ENCODE peak calls at places on chromosomes 2 and 18, in five cellular contexts. K is tibial nerve, R is GM23248, N is cardiac muscle cell, E is hepatocyte. M is an unnamed sample. For H3K36me3 and H3K9me3, the result is how much of the 10 kb centered on the place peaks cover.

GRCh38 chr2:195590866-195591215 is 66.2 kb upstream of the SLC39A10 start:
- DNase-seq in E (peak), N (no peak), R (peak), K (peak), M (no peak)

GRCh38 chr2:106596844-106597243 is 109.7 kb downstream of the CD8B2 start:
- DNase-seq in K (no peak), N (no peak), R (peak), E (no peak), M (no peak)

GRCh38 chr2:195613922-195614321 is 43.1 kb upstream of the SLC39A10 start:
- DNase-seq in E (peak), N (no peak), R (peak), K (no peak), M (no peak)

GRCh38 chr2:199861116-199861774 is 10.3 kb upstream of the FTCDNL1 start:
- DNase-seq in N (no peak), R (peak), K (no peak), E (peak), M (no peak)

GRCh38 chr2:237487496-237487895 is 445 bp downstream of the MLPH start:
- DNase-seq in N (no peak), R (no peak), K (no peak), E (no peak), M (no peak)

GRCh38 chr2:16526193-16526592 is 139.4 kb downstream of the CYRIA start:
- DNase-seq in K (no peak), N (no peak), E (no peak), R (no peak), M (no peak)

GRCh38 chr2:132463719-132464118 is 47.1 kb downstream of the GPR39 start:
- DNase-seq in K (no peak), R (no peak), N (no peak), E (no peak), M (no peak)

GRCh38 chr18:49548266-49548665 is 13.6 kb upstream of the LIPG start:
- DNase-seq in K (no peak), E (peak), N (no peak), R (peak), M (no peak)

GRCh38 chr2:159402790-159403189 is 116.3 kb upstream of the WDSUB1 start:
- DNase-seq in N (no peak), E (no peak), R (no peak), K (no peak), M (no peak)

GRCh38 chr2:231201475-231201814 is 3.0 kb downstream of the ARMC9 start:
- DNase-seq in E (no peak), N (no peak), K (no peak), R (no peak), M (no peak)

GRCh38 chr2:27897755-27898154 is 7.2 kb downstream of the BABAM2 start:
- DNase-seq in N (no peak), E (no peak), R (no peak), K (no peak), M (no peak)

GRCh38 chr2:100321181-100321880 is 970 bp downstream of the LONRF2 start:
- DNase-seq in N (peak), E (peak), K (no peak), R (peak), M (no peak)

GRCh38 chr2:133362061-133362476 is 206.2 kb downstream of the NCKAP5 start:
- DNase-seq in R (peak), N (no peak), K (no peak), E (peak), M (no peak)

GRCh38 chr2:112488201-112488600 is 6.2 kb downstream of the TTL start:
- DNase-seq in E (no peak), R (no peak), K (no peak), N (no peak), M (no peak)

GRCh38 chr2:148907085-148907785 is 32.2 kb downstream of the KIF5C start:
- DNase-seq in K (no peak), E (no peak), N (no peak), R (no peak), M (no peak)

GRCh38 chr2:174974131-174974530 is 31.1 kb downstream of the CHN1 start:
- DNase-seq in R (no peak), K (no peak), N (no peak), E (no peak), M (no peak)

GRCh38 chr2:121376851-121377250 is 91.8 kb upstream of the TFCP2L1 start:
- DNase-seq in R (peak), N (no peak), E (no peak), K (no peak), M (no peak)
- H3K36me3 ChIP-seq in R (under half), N (under half), E (under half), K (under half), M (under half)

DNA sequence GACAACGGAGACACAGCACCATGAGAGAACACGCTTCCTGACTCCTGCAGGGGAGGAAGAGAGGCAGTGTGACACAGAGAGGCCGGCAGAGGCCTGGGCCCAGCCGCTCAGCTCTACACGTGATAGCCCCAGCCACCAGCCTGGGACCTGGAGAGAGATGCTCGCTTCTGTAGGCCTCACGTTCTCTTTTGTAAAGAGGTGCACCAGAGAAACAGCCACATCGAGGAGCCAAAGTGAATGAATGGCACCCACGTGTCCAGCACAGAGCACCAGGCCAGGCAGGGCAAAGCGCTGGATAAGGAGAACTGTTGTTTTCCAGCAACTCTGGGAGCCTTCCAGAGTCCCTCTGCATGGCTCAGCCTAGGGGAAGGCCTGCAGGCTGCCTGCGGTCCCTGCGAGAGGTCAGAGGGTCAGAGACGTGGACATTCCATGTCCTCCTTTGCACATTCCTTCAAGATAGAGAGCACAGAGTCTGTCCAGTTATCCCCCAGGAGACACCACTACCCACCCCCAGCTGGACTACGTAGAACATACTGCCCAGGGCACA is 14.2 kb downstream of the LIMS2 start:
- DNase-seq in R (peak), E (no peak), N (peak), K (no peak), M (no peak)
- H3K4me3 ChIP-seq in R (no peak), E (no peak), N (no peak), K (peak), M (no peak)

DNA sequence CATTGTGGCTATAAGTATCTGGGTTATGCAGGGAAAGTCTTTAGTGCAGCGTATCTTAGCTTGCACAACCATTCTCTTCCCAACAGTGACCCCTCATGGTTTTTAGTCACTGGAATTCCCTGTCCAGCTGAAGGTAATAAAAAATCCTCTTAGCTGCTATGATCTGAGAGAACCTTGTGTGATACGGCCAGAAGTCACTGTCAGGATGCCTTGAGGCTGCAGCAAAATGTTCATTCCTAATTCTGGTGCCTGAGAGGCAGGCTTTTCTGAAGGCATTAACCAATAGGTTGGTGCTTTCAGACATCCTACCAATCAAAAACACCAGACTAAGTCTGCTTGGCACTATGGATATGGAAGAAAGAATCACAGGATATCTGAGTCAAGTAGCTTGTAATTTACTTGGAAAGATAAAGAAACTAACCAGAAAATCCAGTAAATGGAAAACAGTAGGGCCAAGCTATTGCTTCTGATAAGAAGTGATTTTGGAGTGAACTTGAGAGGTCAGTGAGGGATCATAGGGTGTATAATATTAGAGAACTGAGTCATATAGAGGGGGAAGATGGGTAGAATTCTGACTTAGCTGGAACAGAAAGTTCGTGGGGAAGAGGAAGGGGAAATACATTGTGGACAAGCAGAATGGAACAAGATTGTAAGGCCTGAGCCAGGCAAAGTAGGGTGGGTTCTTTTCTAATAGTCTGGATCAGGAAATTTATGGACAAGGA is 89.0 kb upstream of the SLC14A2 start:
- DNase-seq in N (no peak), R (peak), E (peak), K (peak), M (no peak)
- H3K9me3 ChIP-seq in N (under half), R (under half), E (under half), K (under half), M (under half)

GRCh38 chr2:218777276-218777990 is 4.5 kb upstream of the CYP27A1 start:
- DNase-seq in E (peak), K (no peak), R (no peak), N (no peak), M (no peak)
- H3K36me3 ChIP-seq in E (under half), K (under half), R (under half), N (under half), M (under half)

GRCh38 chr2:119478188-119479065 is 45.9 kb downstream of the SCTR start:
- DNase-seq in N (no peak), K (no peak), R (no peak), E (no peak), M (no peak)

GRCh38 chr2:119475225-119475856 is 43.7 kb downstream of the TMEM37 start:
- DNase-seq in E (no peak), N (peak), R (no peak), K (no peak), M (no peak)

GRCh38 chr2:119475857-119476244 is 44.2 kb downstream of the TMEM37 start:
- DNase-seq in E (no peak), R (no peak), N (no peak), K (no peak), M (peak)

GRCh38 chr2:119474371-119475224 is 42.9 kb downstream of the TMEM37 start:
- DNase-seq in E (no peak), R (no peak), K (no peak), N (no peak), M (peak)

DNA sequence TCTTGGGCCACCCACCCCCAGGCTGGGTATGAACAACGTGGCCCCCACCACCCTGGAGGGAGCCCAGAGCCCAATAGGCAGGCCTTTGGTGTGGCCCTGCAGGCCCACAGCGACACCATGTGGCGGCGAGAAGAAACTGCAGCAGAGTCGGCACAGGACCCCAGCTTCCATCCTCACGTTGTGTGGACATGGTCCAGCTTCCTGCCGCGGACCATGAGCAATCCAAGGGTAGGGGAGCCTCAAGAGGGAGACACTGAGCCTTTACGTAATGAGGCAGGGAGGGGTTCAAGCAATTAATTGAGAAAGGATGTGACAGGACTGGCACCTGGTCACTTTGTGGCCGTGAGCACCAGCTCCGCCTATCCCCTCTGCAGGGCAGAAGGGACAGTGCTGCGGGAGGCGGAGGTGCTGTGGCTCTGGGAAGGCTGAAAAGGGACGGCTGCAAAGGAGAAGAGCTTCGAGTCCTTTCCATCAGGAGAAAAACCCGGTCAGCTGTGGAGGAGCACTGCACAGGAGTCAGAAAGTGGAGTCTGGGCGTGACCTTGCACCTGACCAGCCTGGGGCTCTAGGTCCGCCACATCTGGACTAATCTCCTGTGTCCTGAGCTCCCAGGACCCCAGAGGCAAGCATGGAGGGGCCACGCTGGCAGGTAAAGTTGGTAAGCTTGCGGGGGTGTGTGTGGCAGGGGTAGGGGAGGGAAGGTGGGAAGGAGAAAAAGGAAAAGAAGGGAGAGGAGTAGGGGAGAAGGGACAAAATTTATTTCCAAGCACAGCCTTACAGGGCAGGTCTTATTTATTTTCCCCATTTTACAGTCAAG is 44.9 kb downstream of the TMEM37 start:
- DNase-seq in K (peak), R (peak), E (peak), N (peak), M (no peak)
- H3K4me3 ChIP-seq in K (no peak), R (no peak), E (no peak), N (no peak), M (no peak)

GRCh38 chr18:76750269-76750668 is 72.1 kb upstream of the ZNF236 start:
- DNase-seq in K (no peak), N (no peak), R (no peak), E (no peak), M (no peak)
- H3K9me3 ChIP-seq in K (under half), N (under half), R (under half), E (under half), M (under half)

GRCh38 chr18:8639762-8640161 is 30.5 kb downstream of the RAB12 start:
- DNase-seq in E (no peak), N (no peak), K (no peak), R (no peak), M (no peak)
- H3K36me3 ChIP-seq in E (under half), N (under half), K (under half), R (under half), M (under half)

M was measured in ascending aorta.